ENCODE peak calls at places on chromosomes 7 and 10, in seven cellular contexts. B, T, O, Q, H, M and X are unnamed samples.
A peak's percentile ranks its signal among the peaks of the same experiment; 100 is the strongest.

GRCh38 chr10:49379596-49380410 is 16.1 kb downstream of the DRGX start:
- DNase-seq in B (peak; percentile 22), T (no peak), O (no peak), Q (no peak), H (no peak), M (no peak), X (no peak)

GRCh38 chr7:66952343-66953043 is 31.5 kb downstream of the TMEM248 start:
- DNase-seq in B (no peak), T (no peak), O (peak; percentile 92), Q (no peak), H (no peak), M (peak; percentile 60), X (no peak)

GRCh38 chr10:117425908-117426566 is 50.8 kb upstream of the PDZD8 start:
- DNase-seq in B (no peak), T (no peak), O (no peak), Q (no peak), H (no peak), M (no peak), X (no peak)

GRCh38 chr7:96330193-96330592 is 8.3 kb upstream of the SLC25A13 start:
- DNase-seq in B (no peak), T (peak; percentile 42), O (no peak), Q (no peak), H (peak; percentile 48), M (no peak), X (no peak)

GRCh38 chr10:31359979-31360378 is 41.0 kb downstream of the ZEB1 start:
- DNase-seq in B (no peak), T (peak; percentile 38), O (peak; percentile 46), Q (no peak), H (peak; percentile 23), M (peak; percentile 40), X (no peak)

GRCh38 chr10:90430186-90430585 is 427.7 kb downstream of the HTR7 start:
- DNase-seq in B (no peak), T (no peak), O (no peak), Q (no peak), H (no peak), M (no peak), X (no peak)

GRCh38 chr7:8938036-8938435 is 504.6 kb downstream of the NXPH1 start:
- DNase-seq in B (no peak), T (peak; percentile 30), O (no peak), Q (no peak), H (no peak), M (no peak), X (no peak)

GRCh38 chr10:89830623-89831022 is 129.2 kb downstream of the KIF20B start:
- DNase-seq in B (no peak), T (no peak), O (no peak), Q (no peak), H (no peak), M (no peak), X (no peak)

GRCh38 chr10:114825513-114826253 is 4.1 kb downstream of the FHIP2A start:
- DNase-seq in B (no peak), T (no peak), O (peak; percentile 95), Q (no peak), H (no peak), M (peak; percentile 84), X (no peak)

GRCh38 chr7:53744361-53744760 is 708.9 kb downstream of the POM121L12 start:
- DNase-seq in B (no peak), T (no peak), O (no peak), Q (no peak), H (no peak), M (no peak), X (no peak)

GRCh38 chr10:124875596-124875995 is 66.3 kb upstream of the ZRANB1 start:
- DNase-seq in B (no peak), T (no peak), O (peak; percentile 52), Q (no peak), H (no peak), M (peak; percentile 74), X (no peak)

GRCh38 chr7:44533301-44534055 is 7.7 kb downstream of the NPC1L1 start:
- DNase-seq in B (no peak), T (peak; percentile 42), O (no peak), Q (no peak), H (no peak), M (peak; percentile 37), X (no peak)